ENCODE peak calls at places on chromosomes 5 and 9, in four cellular contexts. F is fibroblast of mammary gland, J is choroid plexus epithelial cell, R is left ventricle myocardium inferior. S is an unnamed sample.

GRCh38 chr9:85053206-85053605 is 383.7 kb downstream of the NTRK2 start:
- DNase-seq in F (no peak), J (no peak), R (no peak), S (peak; percentile 10)

GRCh38 chr5:172868924-172869565 is 35.0 kb downstream of the ERGIC1 start:
- DNase-seq in F (peak; percentile 98), J (peak; percentile 92), R (peak; percentile 81), S (peak; percentile 95)

GRCh38 chr9:137772281-137772873 is 105.2 kb upstream of the CACNA1B start:
- DNase-seq in F (no peak), J (peak; percentile 35), R (no peak), S (no peak)

GRCh38 chr9:122420315-122420714 is 49.5 kb downstream of the PTGS1 start:
- DNase-seq in F (no peak), J (no peak), R (no peak), S (no peak)

GRCh38 chr5:159642379-159642778 is 273.9 kb upstream of the ADRA1B start:
- DNase-seq in F (no peak), J (no peak), R (no peak), S (no peak)

GRCh38 chr9:99660191-99660636 is 161.5 kb upstream of the NR4A3 start:
- DNase-seq in F (no peak), J (no peak), R (no peak), S (no peak)

GRCh38 chr5:67805666-67806348 is 409.7 kb upstream of the PIK3R1 start:
- DNase-seq in F (no peak), J (no peak), R (no peak), S (no peak)

GRCh38 chr9:107635137-107635802 is 145.7 kb upstream of the KLF4 start:
- DNase-seq in F (peak; percentile 24), J (no peak), R (no peak), S (no peak)

GRCh38 chr5:119123280-119123679 is 52.4 kb downstream of the DMXL1 start:
- DNase-seq in F (no peak), J (no peak), R (no peak), S (no peak)

GRCh38 chr9:131747352-131747751 is 7.5 kb upstream of the RAPGEF1 start:
- DNase-seq in F (peak; percentile 75), J (peak; percentile 79), R (no peak), S (peak; percentile 39)

GRCh38 chr9:127973169-127974001 is 7.4 kb downstream of the EEIG1 start:
- DNase-seq in F (no peak), J (no peak), R (peak; percentile 46), S (no peak)

GRCh38 chr5:120368923-120369715 is 95.0 kb upstream of the PRR16 start:
- DNase-seq in F (no peak), J (peak; percentile 60), R (no peak), S (no peak)

GRCh38 chr9:109903515-109904138 is 123.6 kb downstream of the PALM2AKAP2 start:
- DNase-seq in F (peak; percentile 84), J (peak; percentile 91), R (peak; percentile 29), S (peak; percentile 83)

GRCh38 chr5:145062280-145062679 is 772.9 kb downstream of the PRELID2 start:
- DNase-seq in F (no peak), J (peak; percentile 9), R (no peak), S (peak; percentile 45)

GRCh38 chr5:158691576-158691975 is 408.1 kb downstream of the EBF1 start:
- DNase-seq in F (no peak), J (no peak), R (no peak), S (no peak)

GRCh38 chr5:31449175-31449574 is 82.7 kb downstream of the DROSHA start:
- DNase-seq in F (peak; percentile 46), J (peak; percentile 41), R (no peak), S (no peak)

GRCh38 chr5:143890475-143890874 is 78.5 kb downstream of the HMHB1 start:
- DNase-seq in F (no peak), J (peak; percentile 44), R (no peak), S (no peak)

GRCh38 chr9:136927343-136928261 is 16.9 kb downstream of the FBXW5 start:
- DNase-seq in F (peak; percentile 45), J (peak; percentile 55), R (no peak), S (peak; percentile 10)

GRCh38 chr9:92969516-92970466 is 22.5 kb downstream of the FGD3 start:
- DNase-seq in F (no peak), J (no peak), R (no peak), S (no peak)

GRCh38 chr5:169079697-169080096 is 221.2 kb downstream of the SLIT3 start:
- DNase-seq in F (no peak), J (no peak), R (no peak), S (no peak)

GRCh38 chr5:92637960-92638359 is 943.1 kb downstream of the NR2F1-AS1 start:
- DNase-seq in F (no peak), J (no peak), R (no peak), S (no peak)

GRCh38 chr5:124342586-124342985 is 403.9 kb downstream of the ZNF608 start:
- DNase-seq in F (peak; percentile 58), J (peak; percentile 41), R (no peak), S (no peak)

GRCh38 chr9:12732971-12733370 is 39.8 kb downstream of the TYRP1 start:
- DNase-seq in F (peak; percentile 27), J (no peak), R (no peak), S (no peak)

GRCh38 chr9:83219924-83220438 is 157.0 kb upstream of the RASEF start:
- DNase-seq in F (no peak), J (no peak), R (no peak), S (no peak)
- H3K4me3 ChIP-seq in F (no peak overlapping the region), J (peak overlapping the region; percentile 70), R (peak overlapping the region; percentile 73), S (peak overlapping the region; percentile 59)

GRCh38 chr5:87398981-87399616 is 13.6 kb downstream of the CCNH start:
- DNase-seq in F (peak; percentile 54), J (peak; percentile 38), R (no peak), S (peak; percentile 19)

GRCh38 chr5:87399720-87400119 is 13.0 kb downstream of the CCNH start:
- DNase-seq in F (no peak), J (no peak), R (no peak), S (no peak)

GRCh38 chr5:87401626-87402025 is 11.1 kb downstream of the CCNH start:
- DNase-seq in F (no peak), J (no peak), R (no peak), S (no peak)

GRCh38 chr5:87403409-87403808 is 9.3 kb downstream of the CCNH start:
- DNase-seq in F (no peak), J (no peak), R (no peak), S (no peak)

DNA sequence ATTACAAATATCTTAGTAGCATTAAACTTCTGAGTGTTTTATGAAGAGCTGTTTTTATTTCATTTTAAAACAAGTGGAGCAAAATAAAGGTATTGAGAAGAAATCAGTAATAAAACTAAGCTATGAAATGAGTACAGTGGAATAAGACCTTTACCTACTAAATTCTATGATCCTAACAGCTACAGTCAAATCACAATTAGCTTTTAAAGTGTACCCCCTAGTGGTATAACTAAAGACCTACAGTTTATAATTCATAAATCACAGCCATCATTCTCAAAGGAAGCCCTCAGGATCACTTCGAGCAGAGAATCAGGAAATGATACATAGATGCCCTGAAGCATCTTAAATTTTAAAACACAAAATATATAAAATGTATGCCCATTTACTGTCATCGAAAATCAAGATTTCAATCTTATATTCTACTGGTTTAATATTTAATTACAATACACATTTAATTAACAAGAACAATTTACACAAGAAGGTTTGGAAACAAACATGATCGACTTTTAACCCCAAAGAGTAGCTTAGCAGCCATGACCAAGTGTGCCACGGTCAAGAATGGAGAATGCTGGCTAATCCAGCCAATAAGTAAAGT is 12.3 kb downstream of the CCNH start:
- DNase-seq in F (peak; percentile 64), J (peak; percentile 72), R (no peak), S (peak; percentile 53)
- TF ChIP-seq CTCF in F (peak; percentile 57), J (peak; percentile 54), R (peak; percentile 79), S (peak; percentile 51)

GRCh38 chr9:94935396-94935795 is 208.9 kb downstream of the AOPEP start:
- DNase-seq in F (no peak), J (no peak), R (no peak), S (no peak)
- H3K4me3 ChIP-seq in F (no peak overlapping the region), J (no peak overlapping the region), R (no peak overlapping the region), S (no peak overlapping the region)

DNA sequence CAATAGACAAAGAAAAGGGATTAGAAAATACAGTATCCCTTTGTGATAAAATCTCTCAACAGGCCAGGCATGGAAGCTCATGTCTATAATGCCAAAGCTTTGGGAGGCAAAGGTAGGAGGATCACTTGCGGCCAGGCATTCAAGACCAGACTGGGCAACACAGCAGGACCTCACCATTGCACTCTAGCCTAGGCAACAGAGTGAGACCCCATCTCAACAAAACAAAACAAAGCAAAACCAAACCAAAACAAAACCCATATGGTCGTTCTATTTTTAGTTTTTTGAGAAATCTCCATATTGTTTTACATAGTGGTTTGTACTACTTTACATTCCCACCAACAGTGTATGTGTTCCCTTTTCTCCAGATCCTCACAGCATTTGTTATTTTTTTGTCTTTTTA is 193.0 kb downstream of the KIAA0825 start:
- DNase-seq in F (no peak), J (no peak), R (no peak), S (no peak)
- TF ChIP-seq CTCF in F (no peak), J (no peak), R (no peak), S (no peak)

GRCh38 chr9:87541663-87542062 is 44.0 kb downstream of the DAPK1 start:
- DNase-seq in F (no peak), J (no peak), R (no peak), S (no peak)
- H3K4me3 ChIP-seq in F (no peak overlapping the region), J (no peak overlapping the region), R (no peak overlapping the region), S (no peak overlapping the region)

GRCh38 chr5:53200309-53200708 is 90.8 kb upstream of the MOCS2 start:
- DNase-seq in F (no peak), J (peak; percentile 18), R (no peak), S (no peak)

GRCh38 chr5:53206562-53206961 is 97.0 kb upstream of the MOCS2 start:
- DNase-seq in F (no peak), J (no peak), R (no peak), S (no peak)

GRCh38 chr5:53199882-53200281 is 90.3 kb upstream of the MOCS2 start:
- DNase-seq in F (no peak), J (no peak), R (no peak), S (no peak)

DNA sequence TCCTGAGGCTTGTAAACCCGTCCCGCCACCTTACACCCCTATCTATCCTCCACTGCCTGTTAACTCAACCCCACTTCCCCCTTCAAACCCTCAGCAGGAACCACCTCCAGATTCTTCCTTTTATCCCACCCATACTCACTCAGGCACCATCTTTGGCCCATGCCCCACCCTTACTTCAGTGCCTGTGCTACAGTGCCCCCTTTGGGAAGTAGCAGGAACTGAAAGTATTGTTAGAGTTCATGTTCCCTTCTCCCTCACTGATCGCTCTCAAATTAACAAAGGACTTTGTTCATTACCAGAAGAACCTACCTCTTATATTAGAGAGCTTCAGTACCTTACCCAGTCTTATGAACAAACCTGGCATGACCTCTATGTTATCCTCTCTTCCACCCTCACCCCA is 92.2 kb upstream of the MOCS2 start:
- DNase-seq in F (no peak), J (no peak), R (no peak), S (no peak)
- TF ChIP-seq CTCF in F (peak; percentile 40), J (peak; percentile 41), R (no peak), S (peak; percentile 21)